ENCODE peak calls at places on chromosome 12, in nine cellular contexts. U is heart right ventricle, P is stomach, S is cardiac muscle cell, G is psoas muscle, I is heart left ventricle, M is endothelial cell of umbilical vein, Q is esophagus muscularis mucosa, Z is tibial artery. Y is an unnamed sample.

GRCh38 chr12:27530157-27530922 is 6.3 kb downstream of the PPFIBP1 start:
- DNase-seq in U (no peak), P (no peak), S (no peak), G (no peak), I (no peak), M (no peak), Q (no peak), Z (no peak), Y (no peak)

GRCh38 chr12:31387011-31387410 is 61.1 kb upstream of the SINHCAF start:
- DNase-seq in U (no peak), P (no peak), S (no peak), G (no peak), I (no peak), M (no peak), Q (no peak), Z (no peak), Y (no peak)

GRCh38 chr12:110282956-110283817 is 2.1 kb downstream of the ATP2A2 start:
- DNase-seq in U (no peak), P (no peak), S (no peak), G (no peak), I (no peak), M (no peak), Q (no peak), Z (no peak), Y (no peak)

GRCh38 chr12:127729381-127729780 is 537.6 kb upstream of the TMEM132C start:
- DNase-seq in U (no peak), P (no peak), S (no peak), G (no peak), I (no peak), M (no peak), Q (no peak), Z (no peak), Y (no peak)

GRCh38 chr12:57859121-57859520 is 12.6 kb upstream of the CTDSP2 start:
- DNase-seq in U (no peak), P (no peak), S (no peak), G (no peak), I (no peak), M (no peak), Q (no peak), Z (no peak), Y (no peak)

GRCh38 chr12:16119618-16120017 is 157.9 kb downstream of the SLC15A5 start:
- DNase-seq in U (no peak), P (no peak), S (no peak), G (no peak), I (no peak), M (no peak), Q (no peak), Z (no peak), Y (no peak)

GRCh38 chr12:65532162-65532561 is 253.7 kb downstream of the MSRB3 start:
- DNase-seq in U (no peak), P (no peak), S (no peak), G (no peak), I (no peak), M (no peak), Q (no peak), Z (no peak), Y (no peak)

GRCh38 chr12:107951024-107951423 is 176.5 kb downstream of the ASCL4 start:
- DNase-seq in U (no peak), P (no peak), S (no peak), G (no peak), I (no peak), M (no peak), Q (peak), Z (no peak), Y (no peak)

GRCh38 chr12:70604662-70605061 is 32.6 kb downstream of the PTPRB start:
- DNase-seq in U (no peak), P (no peak), S (no peak), G (no peak), I (no peak), M (no peak), Q (no peak), Z (no peak), Y (no peak)

GRCh38 chr12:65962921-65963883 is 138.9 kb downstream of the HMGA2 start:
- DNase-seq in U (peak), P (no peak), S (peak), G (no peak), I (no peak), M (peak), Q (no peak), Z (no peak), Y (no peak)

GRCh38 chr12:178715-179109 is 35.2 kb downstream of the SLC6A12 start:
- DNase-seq in U (no peak), P (no peak), S (no peak), G (no peak), I (peak), M (no peak), Q (no peak), Z (no peak), Y (no peak)

GRCh38 chr12:42090899-42091298 is 53.8 kb downstream of the GXYLT1 start:
- DNase-seq in U (no peak), P (no peak), S (no peak), G (no peak), I (no peak), M (peak), Q (no peak), Z (no peak), Y (no peak)

GRCh38 chr12:51405801-51406207 is 14.6 kb upstream of the GALNT6 start:
- DNase-seq in U (no peak), P (no peak), S (no peak), G (no peak), I (no peak), M (no peak), Q (no peak), Z (no peak), Y (no peak)

GRCh38 chr12:54988402-54989054 is 4.0 kb upstream of the TESPA1 start:
- DNase-seq in U (peak), P (peak), S (no peak), G (peak), I (peak), M (peak), Q (no peak), Z (no peak), Y (no peak)

GRCh38 chr12:127401005-127401404 is 866.0 kb upstream of the TMEM132C start:
- DNase-seq in U (no peak), P (no peak), S (no peak), G (no peak), I (no peak), M (no peak), Q (no peak), Z (no peak), Y (no peak)

GRCh38 chr12:28269851-28270250 is 79.6 kb downstream of the CCDC91 start:
- DNase-seq in U (no peak), P (no peak), S (no peak), G (no peak), I (no peak), M (no peak), Q (no peak), Z (no peak), Y (no peak)

GRCh38 chr12:62722971-62723680 is 211.8 kb downstream of the PPM1H start:
- DNase-seq in U (no peak), P (no peak), S (no peak), G (no peak), I (no peak), M (no peak), Q (no peak), Z (no peak), Y (no peak)

GRCh38 chr12:113862570-113863454 is 103.3 kb downstream of the RBM19 start:
- DNase-seq in U (no peak), P (no peak), S (no peak), G (no peak), I (no peak), M (peak), Q (no peak), Z (no peak), Y (no peak)

GRCh38 chr12:13377698-13378097 is 181.2 kb downstream of the EMP1 start:
- DNase-seq in U (no peak), P (no peak), S (no peak), G (no peak), I (no peak), M (no peak), Q (no peak), Z (no peak), Y (no peak)

GRCh38 chr12:124877423-124877822 is 13.8 kb upstream of the SCARB1 start:
- DNase-seq in U (no peak), P (no peak), S (no peak), G (no peak), I (no peak), M (no peak), Q (no peak), Z (no peak), Y (no peak)

GRCh38 chr12:21573733-21574358 is 30.8 kb downstream of the GYS2 start:
- DNase-seq in U (no peak), P (no peak), S (no peak), G (no peak), I (no peak), M (no peak), Q (no peak), Z (no peak), Y (no peak)

GRCh38 chr12:77847665-77848431 is 17.2 kb downstream of the NAV3 start:
- DNase-seq in U (no peak), P (no peak), S (no peak), G (no peak), I (no peak), M (peak), Q (no peak), Z (no peak), Y (no peak)

GRCh38 chr12:6163554-6164060 is 36.6 kb upstream of the CD9 start:
- DNase-seq in U (no peak), P (no peak), S (no peak), G (no peak), I (no peak), M (no peak), Q (no peak), Z (no peak), Y (no peak)

GRCh38 chr12:15863258-15863835 is 18.8 kb upstream of the STRAP start:
- DNase-seq in U (no peak), P (no peak), S (no peak), G (no peak), I (no peak), M (no peak), Q (no peak), Z (no peak), Y (no peak)

GRCh38 chr12:116661341-116661740 is 76.5 kb downstream of the SPRING1 start:
- DNase-seq in U (no peak), P (no peak), S (no peak), G (no peak), I (no peak), M (no peak), Q (no peak), Z (no peak), Y (no peak)

GRCh38 chr12:132449565-132450390 is 40.2 kb upstream of the FBRSL1 start:
- DNase-seq in U (no peak), P (no peak), S (no peak), G (no peak), I (no peak), M (no peak), Q (no peak), Z (no peak), Y (no peak)

GRCh38 chr12:52307836-52308806 is 13.1 kb downstream of the KRT83 start:
- DNase-seq in U (peak), P (peak), S (peak), G (peak), I (peak), M (peak), Q (no peak), Z (peak), Y (no peak)

GRCh38 chr12:16458521-16459078 is 111.2 kb downstream of the MGST1 start:
- DNase-seq in U (no peak), P (no peak), S (no peak), G (no peak), I (no peak), M (no peak), Q (no peak), Z (no peak), Y (no peak)

GRCh38 chr12:71162832-71163711 is 5.3 kb upstream of the TSPAN8 start:
- DNase-seq in U (no peak), P (peak), S (no peak), G (no peak), I (no peak), M (no peak), Q (no peak), Z (no peak), Y (no peak)

GRCh38 chr12:79388006-79388405 is 302.8 kb downstream of the PAWR start:
- DNase-seq in U (no peak), P (no peak), S (no peak), G (no peak), I (no peak), M (peak), Q (no peak), Z (no peak), Y (no peak)

GRCh38 chr12:41345071-41345470 is 157.0 kb downstream of the PDZRN4 start:
- DNase-seq in U (no peak), P (no peak), S (no peak), G (no peak), I (no peak), M (no peak), Q (no peak), Z (no peak), Y (no peak)

GRCh38 chr12:88062464-88062863 is 33.3 kb upstream of the C12orf50 start:
- DNase-seq in U (no peak), P (no peak), S (no peak), G (no peak), I (no peak), M (no peak), Q (no peak), Z (no peak), Y (no peak)

GRCh38 chr12:132308311-132309161 is 20.9 kb downstream of the GALNT9 start:
- DNase-seq in U (no peak), P (no peak), S (no peak), G (peak), I (no peak), M (no peak), Q (no peak), Z (no peak), Y (no peak)

GRCh38 chr12:106145539-106146447 is 7.0 kb upstream of the NUAK1 start:
- DNase-seq in U (peak), P (peak), S (peak), G (no peak), I (peak), M (peak), Q (no peak), Z (no peak), Y (no peak)

GRCh38 chr12:76698316-76698715 is 65.6 kb upstream of the ZDHHC17 start:
- DNase-seq in U (no peak), P (no peak), S (no peak), G (no peak), I (no peak), M (no peak), Q (no peak), Z (no peak), Y (no peak)
- H3K27ac ChIP-seq in U (no peak), P (no peak), S (no peak), G (no peak), I (no peak), M (no peak), Q (no peak), Z (no peak), Y (no peak)

GRCh38 chr12:94511506-94511905 is 51.8 kb upstream of the CEP83 start:
- DNase-seq in U (no peak), P (no peak), S (peak), G (no peak), I (no peak), M (no peak), Q (no peak), Z (no peak), Y (no peak)
- H3K27ac ChIP-seq in U (peak), P (no peak), S (peak), G (no peak), I (peak), M (no peak), Q (no peak), Z (no peak), Y (no peak)

GRCh38 chr12:11833174-11833895 is 183.9 kb downstream of the ETV6 start:
- DNase-seq in U (no peak), P (no peak), S (no peak), G (no peak), I (no peak), M (no peak), Q (no peak), Z (no peak), Y (no peak)

GRCh38 chr12:11834104-11834812 is 184.8 kb downstream of the ETV6 start:
- DNase-seq in U (no peak), P (no peak), S (no peak), G (no peak), I (no peak), M (peak), Q (no peak), Z (no peak), Y (no peak)

GRCh38 chr12:11836964-11837286 is 187.5 kb downstream of the ETV6 start:
- DNase-seq in U (no peak), P (no peak), S (no peak), G (no peak), I (no peak), M (no peak), Q (no peak), Z (no peak), Y (no peak)

GRCh38 chr12:11836282-11836963 is 186.9 kb downstream of the ETV6 start:
- DNase-seq in U (no peak), P (peak), S (no peak), G (no peak), I (peak), M (no peak), Q (no peak), Z (no peak), Y (no peak)

GRCh38 chr12:11834925-11835324 is 185.5 kb downstream of the ETV6 start:
- DNase-seq in U (no peak), P (no peak), S (no peak), G (no peak), I (no peak), M (no peak), Q (no peak), Z (no peak), Y (no peak)
- H3K27ac ChIP-seq in U (peak), P (peak), S (no peak), G (no peak), I (no peak), M (no peak), Q (peak), Z (peak), Y (no peak)

GRCh38 chr12:68349921-68350606 is 17.9 kb upstream of the MDM1 start:
- DNase-seq in U (no peak), P (no peak), S (no peak), G (no peak), I (no peak), M (no peak), Q (no peak), Z (no peak), Y (no peak)
- H3K27ac ChIP-seq in U (no peak), P (no peak), S (no peak), G (no peak), I (no peak), M (no peak), Q (no peak), Z (no peak), Y (no peak)

DNA sequence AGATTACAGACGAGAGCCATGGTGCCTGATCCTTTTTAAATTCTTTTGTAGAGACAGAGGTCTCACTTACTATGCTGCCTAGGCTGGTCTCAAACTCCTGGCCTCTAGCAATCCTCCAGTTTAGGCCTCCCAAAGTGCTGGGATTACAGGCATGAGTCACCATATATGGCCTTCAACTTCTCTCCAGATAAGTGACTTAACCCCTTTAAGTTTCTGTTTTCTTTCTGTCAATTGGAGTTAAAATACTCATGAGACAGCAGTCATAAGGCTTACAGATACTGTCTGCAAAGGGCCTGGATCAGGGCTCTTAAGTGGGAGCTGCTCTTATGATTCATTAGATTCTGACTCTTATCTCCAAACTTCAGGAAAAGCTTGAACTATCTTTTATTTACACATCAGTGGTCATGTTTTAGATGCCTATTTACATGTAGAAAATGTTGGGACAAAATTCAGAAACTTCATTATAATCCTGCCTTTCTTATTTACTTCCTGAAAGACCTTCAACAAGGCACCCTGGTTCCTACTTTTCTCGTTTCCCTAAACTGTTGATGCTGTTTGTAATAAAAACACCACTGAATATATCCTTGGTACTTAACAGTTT is 271.5 kb upstream of the TBX3 start:
- DNase-seq in U (no peak), P (no peak), S (no peak), G (no peak), I (no peak), M (no peak), Q (no peak), Z (no peak), Y (no peak)
- H3K27ac ChIP-seq in U (no peak), P (no peak), S (peak), G (no peak), I (no peak), M (no peak), Q (no peak), Z (no peak), Y (no peak)

DNA sequence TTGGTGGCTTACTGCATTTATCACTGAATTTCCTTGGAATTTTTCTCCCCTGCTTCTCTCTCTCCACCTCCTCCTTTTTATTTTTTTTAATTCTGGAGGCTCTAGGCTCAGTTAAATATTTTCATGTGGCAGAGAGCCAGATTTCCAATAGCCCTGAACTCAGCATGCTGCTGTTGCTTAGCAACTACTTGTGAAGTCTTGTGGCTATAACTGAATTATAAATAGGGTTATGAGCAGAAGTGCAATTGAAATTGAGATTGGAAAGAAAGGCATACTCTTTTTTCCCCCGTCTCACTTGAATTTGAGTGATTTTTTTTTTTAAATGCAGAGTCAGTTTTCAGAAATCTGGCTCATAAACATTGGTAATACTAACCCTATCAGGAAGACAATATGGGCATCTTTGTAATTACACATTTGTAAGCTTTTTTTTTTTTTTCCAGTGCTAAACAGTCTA is 38.3 kb downstream of the ATF7IP start:
- DNase-seq in U (no peak), P (no peak), S (peak), G (no peak), I (no peak), M (peak), Q (no peak), Z (no peak), Y (no peak)
- H3K27ac ChIP-seq in U (peak), P (no peak), S (no peak), G (peak), I (peak), M (no peak), Q (no peak), Z (peak), Y (peak)

DNA sequence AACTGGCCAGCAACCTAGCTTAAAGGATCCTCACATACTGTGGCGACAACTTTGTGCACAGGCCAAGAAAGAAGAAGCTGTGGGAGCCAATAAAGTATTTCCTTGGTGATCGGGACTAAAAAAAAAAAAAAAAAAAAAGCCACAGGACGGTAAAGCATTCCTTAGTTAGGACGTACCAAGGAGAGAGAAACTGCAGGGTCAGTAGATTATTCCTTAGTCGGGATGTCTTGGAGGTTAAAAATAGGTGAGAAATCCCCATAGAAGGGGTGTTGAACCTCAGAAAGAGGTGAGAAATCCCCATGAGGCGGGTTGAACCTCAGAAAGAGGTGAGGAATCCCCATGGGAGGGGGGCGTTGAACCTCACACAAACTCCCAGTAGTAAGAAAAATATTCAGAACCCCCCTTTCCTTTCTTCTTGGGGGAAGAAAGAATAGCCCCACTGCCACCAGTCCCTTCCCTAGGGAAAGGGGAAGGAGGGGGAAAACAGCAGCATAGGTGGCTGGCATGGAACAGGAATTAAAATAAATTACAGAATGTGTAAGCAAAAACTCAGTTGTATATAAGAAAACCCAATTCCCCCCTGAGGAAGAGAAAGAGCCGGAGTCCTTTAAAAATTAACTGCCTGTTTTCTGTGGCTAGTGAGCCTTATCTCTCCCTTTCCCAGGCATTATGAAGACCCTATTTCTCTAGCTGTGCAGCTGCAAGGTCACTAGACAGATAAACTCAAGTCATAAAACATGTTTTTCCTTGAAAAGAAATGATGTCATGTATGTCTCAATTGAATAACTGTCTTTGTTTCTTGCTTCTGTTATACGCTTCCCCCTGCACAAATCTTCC is 26.8 kb downstream of the KLRK1 start:
- DNase-seq in U (no peak), P (no peak), S (no peak), G (no peak), I (no peak), M (peak), Q (no peak), Z (no peak), Y (no peak)
- H3K27ac ChIP-seq in U (peak), P (peak), S (peak), G (peak), I (peak), M (peak), Q (peak), Z (peak), Y (no peak)

Y was measured in effector memory CD4-positive, alpha-beta T cell.